ENCODE peak calls at places on chromosomes 13 and 19, in ten cellular contexts. P is left ventricle myocardium inferior; N is heart right ventricle; V is left lung; O is ascending aorta; L is fibroblast of mammary gland; K is breast epithelium; I is OCI-LY7; T is dorsolateral prefrontal cortex; Z is CD8-positive, alpha-beta T cell. R is an unnamed sample.

GRCh38 chr13:94305463-94305862 is 174.0 kb downstream of the DCT start:
- DNase-seq in O (no peak), V (no peak), T (no peak), N (peak), I (no peak), P (no peak), K (no peak), L (peak), Z (no peak), R (peak)

GRCh38 chr13:95267662-95268369 is 33.4 kb downstream of the ABCC4 start:
- DNase-seq in L (peak), N (no peak), V (no peak), T (no peak), K (no peak), O (no peak), P (no peak), I (no peak), Z (no peak), R (peak)

GRCh38 chr13:52644108-52644507 is 1.9 kb downstream of the HNRNPA1L2 start:
- DNase-seq in N (no peak), O (no peak), I (no peak), P (no peak), Z (no peak), T (no peak), L (peak), V (no peak), K (no peak), R (no peak)

GRCh38 chr19:18488403-18488723 is 33.5 kb downstream of the ELL start:
- DNase-seq in V (no peak), L (no peak), T (no peak), I (no peak), Z (no peak), K (no peak), O (no peak), N (no peak), P (no peak), R (peak)

GRCh38 chr19:15296353-15296752 is 36.0 kb downstream of the BRD4 start:
- DNase-seq in I (no peak), Z (no peak), K (no peak), L (no peak), O (no peak), T (no peak), P (peak), V (no peak), N (peak), R (no peak)

GRCh38 chr19:50669319-50670101 is 20.3 kb downstream of the C19orf81 start:
- DNase-seq in I (peak), K (no peak), N (no peak), P (no peak), Z (peak), V (no peak), L (peak), T (peak), O (no peak), R (peak)

GRCh38 chr13:39777527-39778061 is 122.1 kb downstream of the COG6 start:
- DNase-seq in P (no peak), V (no peak), T (no peak), I (peak), N (no peak), K (no peak), O (no peak), L (peak), Z (no peak), R (peak)

GRCh38 chr19:680287-681028 is 4.3 kb downstream of the FSTL3 start:
- DNase-seq in N (peak), Z (peak), K (peak), L (peak), V (peak), T (peak), O (peak), P (peak), I (peak), R (peak)

GRCh38 chr13:29885967-29886366 is 35.5 kb upstream of the UBL3 start:
- DNase-seq in K (no peak), O (no peak), I (no peak), Z (no peak), T (no peak), L (no peak), N (no peak), P (no peak), V (no peak), R (no peak)

GRCh38 chr19:46890423-46891170 is 29.8 kb downstream of the ARHGAP35 start:
- DNase-seq in N (no peak), T (no peak), I (no peak), O (no peak), V (no peak), Z (no peak), L (peak), P (no peak), K (no peak), R (peak)

GRCh38 chr13:38914070-38914469 is 76.6 kb downstream of the STOML3 start:
- DNase-seq in I (no peak), O (no peak), P (no peak), T (no peak), Z (no peak), L (no peak), N (no peak), K (no peak), V (no peak), R (no peak)

GRCh38 chr13:114064516-114065140 is 67.8 kb downstream of the RASA3 start:
- DNase-seq in L (peak), N (peak), T (peak), O (no peak), V (peak), Z (no peak), P (peak), K (no peak), I (no peak), R (peak)

GRCh38 chr19:10044390-10044789 is 31.1 kb downstream of the RDH8 start:
- DNase-seq in O (no peak), K (no peak), Z (no peak), V (no peak), T (no peak), P (no peak), L (no peak), I (peak), N (no peak), R (no peak)

GRCh38 chr19:17997969-17998826 is 9.8 kb upstream of the ARRDC2 start:
- DNase-seq in L (peak), N (no peak), O (no peak), I (peak), Z (no peak), K (no peak), T (no peak), P (no peak), V (peak), R (peak)

GRCh38 chr13:44312898-44313551 is 60.6 kb upstream of the SERP2 start:
- DNase-seq in O (peak), T (no peak), K (no peak), L (peak), V (no peak), P (no peak), Z (no peak), N (no peak), I (no peak), R (peak)

GRCh38 chr19:4580961-4581380 is 21.5 kb upstream of the SEMA6B start:
- DNase-seq in N (no peak), Z (no peak), L (no peak), V (no peak), K (no peak), O (no peak), P (no peak), T (no peak), I (no peak), R (no peak)

DNA sequence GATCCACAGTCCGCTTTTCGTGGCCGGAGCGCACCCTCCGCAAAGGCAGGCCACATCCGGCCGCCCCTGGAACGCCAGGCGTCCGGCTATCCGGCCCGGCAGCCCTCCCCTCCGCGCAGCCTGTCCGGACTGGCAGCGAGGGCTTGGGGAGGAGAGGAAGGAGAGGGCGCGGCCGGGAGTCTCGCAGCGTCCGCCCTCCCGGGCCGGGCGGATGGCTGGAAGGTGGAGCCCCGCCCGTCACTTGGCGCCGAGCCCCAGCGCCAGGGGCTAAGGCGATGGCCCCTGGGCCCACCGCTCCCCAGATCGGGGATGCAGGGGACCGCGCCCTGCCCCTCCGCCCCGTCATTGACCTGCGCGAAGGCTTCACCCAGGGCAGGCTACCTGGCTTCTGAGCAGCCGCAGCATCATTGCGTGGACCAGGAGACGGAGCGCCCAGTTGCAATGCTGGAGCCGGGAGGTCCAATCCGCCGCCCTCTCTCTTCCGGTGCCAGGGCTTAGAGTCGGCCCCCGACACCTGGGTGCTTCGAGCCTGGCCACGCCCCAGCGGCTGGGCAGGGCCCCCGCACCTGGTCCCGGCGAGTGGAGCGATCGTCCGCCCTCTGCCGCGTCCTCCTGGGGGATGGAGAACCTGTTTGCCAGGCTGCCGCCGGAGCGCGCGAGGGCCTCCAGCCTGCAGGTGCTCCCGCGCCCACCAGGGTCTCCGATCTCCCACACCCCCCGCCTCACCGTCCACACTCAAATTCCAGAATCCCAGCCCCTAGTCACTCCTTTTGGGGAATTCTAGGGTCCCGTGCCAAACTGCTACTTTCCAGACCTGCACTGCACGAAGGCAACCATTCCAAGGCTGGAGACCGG is at the start of gene FUT1:
- DNase-seq in N (peak), L (no peak), T (no peak), P (peak), Z (peak), O (no peak), K (peak), V (peak), I (peak), R (no peak)
- TF ChIP-seq CTCF in N (no peak), L (no peak), T (no peak), P (no peak), Z (peak), O (no peak), K (peak), V (no peak), I (no peak), R (no peak)

GRCh38 chr13:45413826-45414312 is 4.3 kb downstream of the SLC25A30 start:
- DNase-seq in Z (no peak), V (no peak), I (no peak), K (no peak), T (no peak), N (no peak), O (no peak), P (no peak), L (peak), R (no peak)
- H3K4me3 ChIP-seq in Z (no peak), V (no peak), I (no peak), K (peak), T (no peak), N (peak), O (peak), P (peak), L (peak), R (peak)

GRCh38 chr19:48970923-48971395 is 5.8 kb downstream of the FTL start:
- DNase-seq in I (peak), V (peak), Z (peak), N (peak), L (peak), O (peak), K (no peak), T (peak), P (peak), R (peak)

GRCh38 chr19:48970139-48970766 is 5.1 kb downstream of the FTL start:
- DNase-seq in K (no peak), N (no peak), I (no peak), V (no peak), O (no peak), T (no peak), Z (no peak), P (no peak), L (no peak), R (no peak)

GRCh38 chr19:48977061-48977460 is 12.0 kb downstream of the FTL start:
- DNase-seq in T (no peak), N (no peak), P (no peak), V (no peak), I (no peak), L (no peak), O (no peak), Z (no peak), K (no peak), R (no peak)

DNA sequence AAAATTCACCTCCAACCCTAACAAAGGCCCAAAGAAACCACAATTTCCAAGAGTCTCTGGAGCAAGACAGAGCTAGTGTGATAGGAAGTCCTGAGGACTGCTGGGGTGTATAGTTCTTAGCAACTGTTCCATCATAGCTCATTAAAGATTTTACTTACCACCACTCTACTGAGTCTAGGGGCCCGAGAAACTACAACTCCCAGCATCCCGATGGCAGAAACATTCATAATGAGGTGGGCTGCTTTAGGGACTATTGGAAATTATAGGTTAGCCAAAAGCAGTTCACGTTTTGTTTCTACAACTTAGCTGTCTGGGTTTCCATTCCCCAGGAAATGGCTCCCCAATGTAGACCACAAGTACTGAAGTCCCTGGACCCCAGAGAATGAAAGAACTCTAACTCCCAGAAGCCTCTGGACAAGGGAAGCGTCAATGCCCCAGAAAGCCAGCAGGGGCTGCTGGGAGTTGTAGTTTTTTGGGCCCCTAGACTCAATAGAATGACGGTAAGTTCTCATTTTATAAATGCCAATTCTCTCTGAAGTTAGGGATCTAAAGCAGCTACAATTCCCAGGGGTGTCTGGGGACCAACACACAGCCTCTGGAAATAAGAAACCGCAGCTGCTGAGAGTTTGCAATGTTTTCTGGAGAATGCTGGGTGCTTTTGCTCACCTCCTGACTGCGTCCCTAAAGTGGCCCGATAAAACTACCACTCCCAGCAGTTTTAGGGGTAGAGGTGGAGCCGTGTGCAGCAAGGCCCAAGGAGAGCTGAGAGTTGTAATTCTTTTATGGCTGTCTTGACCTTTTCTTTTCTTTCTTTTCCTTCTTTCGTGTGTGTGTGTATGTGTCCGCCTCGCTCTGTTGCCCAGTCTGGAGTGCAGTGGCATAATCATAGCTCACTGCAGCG is 11.1 kb downstream of the FTL start:
- DNase-seq in V (no peak), P (no peak), T (no peak), N (no peak), K (no peak), O (no peak), I (peak), L (peak), Z (no peak), R (no peak)
- TF ChIP-seq CTCF in V (no peak), P (no peak), T (no peak), N (no peak), K (no peak), O (no peak), I (no peak), L (no peak), Z (no peak), R (peak)

GRCh38 chr13:75635101-75635620 is 969 bp upstream of the LMO7 start:
- DNase-seq in V (no peak), N (no peak), T (no peak), I (no peak), L (peak), P (no peak), Z (no peak), O (no peak), K (no peak), R (peak)
- H3K4me3 ChIP-seq in V (peak), N (peak), T (peak), I (peak), L (peak), P (peak), Z (peak), O (peak), K (peak), R (peak)

DNA sequence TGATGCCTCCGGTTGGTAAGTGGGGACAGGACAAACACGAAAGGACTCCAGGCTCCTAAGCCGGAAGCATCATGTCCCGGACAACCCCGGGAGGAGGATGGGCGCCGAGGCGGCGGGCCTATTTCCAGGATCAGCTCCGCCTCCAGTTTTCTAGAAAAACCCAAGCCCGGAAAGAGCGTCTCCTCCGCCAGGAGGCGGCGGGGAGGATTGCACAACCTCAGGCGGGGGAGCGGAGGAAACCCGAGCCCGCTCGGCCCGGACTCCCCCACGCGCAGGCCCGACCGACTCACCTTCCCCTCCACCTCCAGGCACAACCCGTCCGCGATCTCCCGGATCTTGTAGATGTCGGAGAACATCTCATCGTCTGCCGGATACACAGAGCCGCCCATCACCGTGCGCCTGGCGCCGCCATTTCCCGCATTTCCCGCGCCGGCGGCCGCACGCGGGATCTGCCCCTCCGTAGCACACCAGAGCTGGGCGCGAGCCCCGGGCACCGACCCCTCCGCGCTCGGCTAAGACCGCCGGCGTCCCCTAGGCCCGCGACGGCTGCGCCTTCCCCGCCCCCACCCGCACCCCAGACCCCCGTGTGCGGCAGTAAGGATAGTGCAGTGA is 455 bp downstream of the TPT1 start:
- DNase-seq in O (peak), V (peak), Z (peak), P (peak), N (peak), K (peak), L (peak), T (peak), I (peak), R (peak)
- TF ChIP-seq CTCF in O (peak), V (peak), Z (peak), P (peak), N (peak), K (peak), L (peak), T (peak), I (peak), R (peak)

GRCh38 chr19:16585808-16586476 is 13.7 kb upstream of the SLC35E1 start:
- DNase-seq in T (no peak), K (no peak), P (no peak), I (peak), L (no peak), N (no peak), Z (no peak), V (peak), O (no peak), R (no peak)
- H3K4me3 ChIP-seq in T (no peak), K (no peak), P (no peak), I (peak), L (no peak), N (no peak), Z (no peak), V (no peak), O (no peak), R (no peak)

GRCh38 chr13:104327217-104327616 is 1261.0 kb upstream of the SLC10A2 start:
- DNase-seq in N (no peak), K (no peak), L (no peak), T (no peak), O (no peak), I (no peak), V (no peak), Z (no peak), P (no peak), R (no peak)
- TF ChIP-seq CTCF in N (no peak), K (no peak), L (no peak), T (no peak), O (no peak), I (no peak), V (no peak), Z (no peak), P (no peak), R (no peak)